ENCODE peak calls at places on chromosome 2, in nine cellular contexts. One of them, this sample, is unnamed.

GRCh38 chr2:18435425-18436037 is 124.9 kb downstream of the RDH14 start:
- DNase-seq in dorsolateral prefrontal cortex: no peak
- DNase-seq in HT1080: peak
- DNase-seq in HAP-1: peak
- DNase-seq in NCI-H1930: no peak
- DNase-seq in stimulated activated CD8-positive, alpha-beta memory T cell treated with anti-CD3 and anti-CD28 coated beads, Interleukin-7, amount 100 ng/mL, for 24 hours: no peak
- DNase-seq in RPMI8226: peak
- DNase-seq in M059J: peak
- DNase-seq in LHCN-M2: peak
- DNase-seq in this sample: peak

GRCh38 chr2:145108385-145108784 is 588.5 kb upstream of the ZEB2 start:
- DNase-seq in M059J: peak
- DNase-seq in HT1080: no peak
- DNase-seq in LHCN-M2: no peak
- DNase-seq in stimulated activated CD8-positive, alpha-beta memory T cell treated with anti-CD3 and anti-CD28 coated beads, Interleukin-7, amount 100 ng/mL, for 24 hours: no peak
- DNase-seq in NCI-H1930: no peak
- DNase-seq in dorsolateral prefrontal cortex: no peak
- DNase-seq in RPMI8226: no peak
- DNase-seq in HAP-1: no peak
- DNase-seq in this sample: peak

GRCh38 chr2:98545591-98545990 is 62.7 kb downstream of the COA5 start:
- DNase-seq in NCI-H1930: no peak
- DNase-seq in LHCN-M2: no peak
- DNase-seq in M059J: no peak
- DNase-seq in stimulated activated CD8-positive, alpha-beta memory T cell treated with anti-CD3 and anti-CD28 coated beads, Interleukin-7, amount 100 ng/mL, for 24 hours: no peak
- DNase-seq in dorsolateral prefrontal cortex: no peak
- DNase-seq in HAP-1: no peak
- DNase-seq in HT1080: no peak
- DNase-seq in RPMI8226: no peak
- DNase-seq in this sample: no peak

GRCh38 chr2:98730851-98731708 is at the start of gene MGAT4A:
- DNase-seq in HAP-1: peak
- DNase-seq in dorsolateral prefrontal cortex: peak
- DNase-seq in RPMI8226: peak
- DNase-seq in stimulated activated CD8-positive, alpha-beta memory T cell treated with anti-CD3 and anti-CD28 coated beads, Interleukin-7, amount 100 ng/mL, for 24 hours: peak
- DNase-seq in HT1080: no peak
- DNase-seq in M059J: peak
- DNase-seq in NCI-H1930: peak
- DNase-seq in LHCN-M2: peak
- DNase-seq in this sample: no peak

GRCh38 chr2:45606801-45607200 is 4.3 kb downstream of the SRBD1 start:
- DNase-seq in dorsolateral prefrontal cortex: no peak
- DNase-seq in M059J: no peak
- DNase-seq in NCI-H1930: no peak
- DNase-seq in LHCN-M2: no peak
- DNase-seq in HAP-1: no peak
- DNase-seq in stimulated activated CD8-positive, alpha-beta memory T cell treated with anti-CD3 and anti-CD28 coated beads, Interleukin-7, amount 100 ng/mL, for 24 hours: no peak
- DNase-seq in RPMI8226: no peak
- DNase-seq in HT1080: no peak
- DNase-seq in this sample: no peak

GRCh38 chr2:221103930-221104329 is 468.2 kb downstream of the EPHA4 start:
- DNase-seq in NCI-H1930: no peak
- DNase-seq in HT1080: no peak
- DNase-seq in dorsolateral prefrontal cortex: no peak
- DNase-seq in LHCN-M2: no peak
- DNase-seq in M059J: no peak
- DNase-seq in stimulated activated CD8-positive, alpha-beta memory T cell treated with anti-CD3 and anti-CD28 coated beads, Interleukin-7, amount 100 ng/mL, for 24 hours: no peak
- DNase-seq in HAP-1: no peak
- DNase-seq in RPMI8226: no peak
- DNase-seq in this sample: no peak

GRCh38 chr2:187917535-187917934 is 363.3 kb upstream of the TFPI start:
- DNase-seq in RPMI8226: no peak
- DNase-seq in dorsolateral prefrontal cortex: no peak
- DNase-seq in HT1080: peak
- DNase-seq in NCI-H1930: no peak
- DNase-seq in stimulated activated CD8-positive, alpha-beta memory T cell treated with anti-CD3 and anti-CD28 coated beads, Interleukin-7, amount 100 ng/mL, for 24 hours: no peak
- DNase-seq in M059J: peak
- DNase-seq in LHCN-M2: peak
- DNase-seq in HAP-1: no peak
- DNase-seq in this sample: no peak

GRCh38 chr2:84971799-84972790 is 1.1 kb downstream of the KCMF1 start:
- DNase-seq in dorsolateral prefrontal cortex: peak
- DNase-seq in HT1080: peak
- DNase-seq in HAP-1: peak
- DNase-seq in NCI-H1930: no peak
- DNase-seq in stimulated activated CD8-positive, alpha-beta memory T cell treated with anti-CD3 and anti-CD28 coated beads, Interleukin-7, amount 100 ng/mL, for 24 hours: peak
- DNase-seq in RPMI8226: peak
- DNase-seq in LHCN-M2: peak
- DNase-seq in M059J: peak
- DNase-seq in this sample: no peak

GRCh38 chr2:78115291-78115690 is 593.1 kb upstream of the LRRTM4 start:
- DNase-seq in M059J: no peak
- DNase-seq in dorsolateral prefrontal cortex: no peak
- DNase-seq in HAP-1: no peak
- DNase-seq in LHCN-M2: no peak
- DNase-seq in HT1080: no peak
- DNase-seq in RPMI8226: no peak
- DNase-seq in NCI-H1930: no peak
- DNase-seq in stimulated activated CD8-positive, alpha-beta memory T cell treated with anti-CD3 and anti-CD28 coated beads, Interleukin-7, amount 100 ng/mL, for 24 hours: no peak
- DNase-seq in this sample: no peak

GRCh38 chr2:119478188-119479065 is 45.9 kb downstream of the SCTR start:
- DNase-seq in HT1080: no peak
- DNase-seq in NCI-H1930: no peak
- DNase-seq in RPMI8226: no peak
- DNase-seq in HAP-1: no peak
- DNase-seq in dorsolateral prefrontal cortex: no peak
- DNase-seq in M059J: no peak
- DNase-seq in stimulated activated CD8-positive, alpha-beta memory T cell treated with anti-CD3 and anti-CD28 coated beads, Interleukin-7, amount 100 ng/mL, for 24 hours: no peak
- DNase-seq in LHCN-M2: no peak
- DNase-seq in this sample: no peak

GRCh38 chr2:222643134-222643533 is 12.8 kb downstream of the FARSB start:
- DNase-seq in HT1080: no peak
- DNase-seq in stimulated activated CD8-positive, alpha-beta memory T cell treated with anti-CD3 and anti-CD28 coated beads, Interleukin-7, amount 100 ng/mL, for 24 hours: no peak
- DNase-seq in dorsolateral prefrontal cortex: no peak
- DNase-seq in RPMI8226: no peak
- DNase-seq in LHCN-M2: no peak
- DNase-seq in NCI-H1930: no peak
- DNase-seq in M059J: no peak
- DNase-seq in HAP-1: no peak
- DNase-seq in this sample: no peak

GRCh38 chr2:120429586-120430500 is 83.9 kb downstream of the INHBB start:
- DNase-seq in stimulated activated CD8-positive, alpha-beta memory T cell treated with anti-CD3 and anti-CD28 coated beads, Interleukin-7, amount 100 ng/mL, for 24 hours: no peak
- DNase-seq in HT1080: no peak
- DNase-seq in LHCN-M2: no peak
- DNase-seq in M059J: no peak
- DNase-seq in dorsolateral prefrontal cortex: no peak
- DNase-seq in RPMI8226: no peak
- DNase-seq in HAP-1: no peak
- DNase-seq in NCI-H1930: no peak
- DNase-seq in this sample: no peak

GRCh38 chr2:15945909-15946705 is 5.8 kb downstream of the MYCN start:
- DNase-seq in M059J: no peak
- DNase-seq in HAP-1: no peak
- DNase-seq in NCI-H1930: no peak
- DNase-seq in LHCN-M2: no peak
- DNase-seq in RPMI8226: no peak
- DNase-seq in stimulated activated CD8-positive, alpha-beta memory T cell treated with anti-CD3 and anti-CD28 coated beads, Interleukin-7, amount 100 ng/mL, for 24 hours: no peak
- DNase-seq in dorsolateral prefrontal cortex: no peak
- DNase-seq in HT1080: no peak
- DNase-seq in this sample: peak

GRCh38 chr2:136141510-136142154 is 23.7 kb upstream of the CXCR4 start:
- DNase-seq in M059J: no peak
- DNase-seq in dorsolateral prefrontal cortex: no peak
- DNase-seq in HAP-1: peak
- DNase-seq in NCI-H1930: peak
- DNase-seq in RPMI8226: no peak
- DNase-seq in stimulated activated CD8-positive, alpha-beta memory T cell treated with anti-CD3 and anti-CD28 coated beads, Interleukin-7, amount 100 ng/mL, for 24 hours: no peak
- DNase-seq in HT1080: no peak
- DNase-seq in LHCN-M2: no peak
- DNase-seq in this sample: no peak

GRCh38 chr2:19914266-19914975 is 12.6 kb upstream of the TTC32 start:
- DNase-seq in stimulated activated CD8-positive, alpha-beta memory T cell treated with anti-CD3 and anti-CD28 coated beads, Interleukin-7, amount 100 ng/mL, for 24 hours: no peak
- DNase-seq in HAP-1: no peak
- DNase-seq in dorsolateral prefrontal cortex: no peak
- DNase-seq in HT1080: no peak
- DNase-seq in M059J: no peak
- DNase-seq in RPMI8226: no peak
- DNase-seq in LHCN-M2: peak
- DNase-seq in NCI-H1930: no peak
- DNase-seq in this sample: no peak

GRCh38 chr2:173347305-173348168 is 7.1 kb upstream of the CDCA7 start:
- DNase-seq in stimulated activated CD8-positive, alpha-beta memory T cell treated with anti-CD3 and anti-CD28 coated beads, Interleukin-7, amount 100 ng/mL, for 24 hours: no peak
- DNase-seq in HAP-1: peak
- DNase-seq in LHCN-M2: no peak
- DNase-seq in NCI-H1930: peak
- DNase-seq in HT1080: no peak
- DNase-seq in M059J: no peak
- DNase-seq in RPMI8226: no peak
- DNase-seq in dorsolateral prefrontal cortex: no peak
- DNase-seq in this sample: no peak

GRCh38 chr2:184685999-184686841 is 87.9 kb downstream of the ZNF804A start:
- DNase-seq in HT1080: peak
- DNase-seq in NCI-H1930: no peak
- DNase-seq in LHCN-M2: no peak
- DNase-seq in HAP-1: no peak
- DNase-seq in dorsolateral prefrontal cortex: no peak
- DNase-seq in RPMI8226: no peak
- DNase-seq in M059J: peak
- DNase-seq in stimulated activated CD8-positive, alpha-beta memory T cell treated with anti-CD3 and anti-CD28 coated beads, Interleukin-7, amount 100 ng/mL, for 24 hours: no peak
- DNase-seq in this sample: no peak

GRCh38 chr2:162123806-162124758 is 28.0 kb downstream of the GCG start:
- DNase-seq in NCI-H1930: peak
- DNase-seq in HAP-1: peak
- DNase-seq in LHCN-M2: peak
- DNase-seq in stimulated activated CD8-positive, alpha-beta memory T cell treated with anti-CD3 and anti-CD28 coated beads, Interleukin-7, amount 100 ng/mL, for 24 hours: no peak
- DNase-seq in dorsolateral prefrontal cortex: no peak
- DNase-seq in RPMI8226: peak
- DNase-seq in M059J: peak
- DNase-seq in HT1080: peak
- DNase-seq in this sample: peak

GRCh38 chr2:159549234-159549633 is 67.1 kb downstream of the BAZ2B start:
- DNase-seq in dorsolateral prefrontal cortex: no peak
- DNase-seq in LHCN-M2: no peak
- DNase-seq in HT1080: peak
- DNase-seq in NCI-H1930: no peak
- DNase-seq in RPMI8226: no peak
- DNase-seq in HAP-1: no peak
- DNase-seq in M059J: peak
- DNase-seq in stimulated activated CD8-positive, alpha-beta memory T cell treated with anti-CD3 and anti-CD28 coated beads, Interleukin-7, amount 100 ng/mL, for 24 hours: no peak
- DNase-seq in this sample: no peak